ENCODE peak calls at places on chromosome 9, in five cellular contexts. B is astrocyte, U is GM23248, P is fibroblast of lung, Q is mammary epithelial cell. C is an unnamed sample.

GRCh38 chr9:123620258-123620657 is 264.3 kb downstream of the CRB2 start:
- DNase-seq in P (no peak), Q (no peak), B (no peak), U (peak), C (peak)

GRCh38 chr9:128286435-128286834 is 10.4 kb downstream of the SWI5 start:
- DNase-seq in B (peak), Q (no peak), P (peak), U (peak), C (peak)

GRCh38 chr9:133995012-133995896 is 3.1 kb upstream of the VAV2 start:
- DNase-seq in P (no peak), U (peak), Q (peak), B (peak), C (no peak)

GRCh38 chr9:13033959-13034695 is 245.4 kb downstream of the MPDZ start:
- DNase-seq in P (peak), Q (peak), B (peak), U (peak), C (peak)

GRCh38 chr9:31868830-31869229 is 515.6 kb upstream of the ACO1 start:
- DNase-seq in P (no peak), Q (no peak), B (no peak), U (no peak), C (no peak)

GRCh38 chr9:92029553-92029952 is 79.5 kb upstream of the ROR2 start:
- DNase-seq in U (peak), Q (no peak), B (no peak), P (no peak), C (no peak)

GRCh38 chr9:116020146-116020545 is 133.4 kb upstream of the PAPPA start:
- DNase-seq in B (no peak), U (no peak), Q (no peak), P (peak), C (no peak)

GRCh38 chr9:121483473-121484031 is 16.1 kb downstream of the GGTA1 start:
- DNase-seq in B (no peak), U (no peak), Q (no peak), P (no peak), C (no peak)

GRCh38 chr9:89021154-89021803 is 30.0 kb downstream of the S1PR3 start:
- DNase-seq in Q (peak), U (peak), P (peak), B (peak), C (peak)

GRCh38 chr9:128250839-128251558 is 24.8 kb downstream of the GOLGA2 start:
- DNase-seq in Q (no peak), P (no peak), U (no peak), B (no peak), C (no peak)

GRCh38 chr9:86487222-86487841 is 133.1 kb upstream of the TUT7 start:
- DNase-seq in B (peak), P (peak), Q (peak), U (peak), C (peak)

GRCh38 chr9:121331992-121332685 is 37.9 kb downstream of the STOM start:
- DNase-seq in Q (no peak), P (peak), B (no peak), U (peak), C (peak)

GRCh38 chr9:126470251-126470993 is 143.3 kb upstream of the LMX1B start:
- DNase-seq in U (peak), Q (no peak), P (no peak), B (no peak), C (no peak)

GRCh38 chr9:94623253-94623652 is 16.1 kb downstream of the FBP1 start:
- DNase-seq in B (no peak), U (peak), Q (no peak), P (no peak), C (no peak)

GRCh38 chr9:83106272-83106671 is 43.3 kb upstream of the RASEF start:
- DNase-seq in B (no peak), P (no peak), U (no peak), Q (no peak), C (no peak)

GRCh38 chr9:109455391-109455790 is 42.7 kb downstream of the PTPN3 start:
- DNase-seq in B (no peak), P (no peak), U (no peak), Q (no peak), C (no peak)

GRCh38 chr9:81028504-81028903 is 660.8 kb downstream of the TLE1 start:
- DNase-seq in U (peak), Q (peak), B (peak), P (peak), C (peak)

GRCh38 chr9:20040991-20041606 is 252.3 kb upstream of the SLC24A2 start:
- DNase-seq in U (peak), P (peak), Q (no peak), B (no peak), C (no peak)

GRCh38 chr9:133943781-133944745 is 48.1 kb downstream of the VAV2 start:
- DNase-seq in P (no peak), B (peak), Q (peak), U (no peak), C (peak)

GRCh38 chr9:92171281-92171680 is 56.1 kb upstream of the SPTLC1 start:
- DNase-seq in U (no peak), P (no peak), Q (no peak), B (no peak), C (no peak)

GRCh38 chr9:127455299-127455992 is 4.1 kb downstream of the LRSAM1 start:
- DNase-seq in B (no peak), U (peak), Q (peak), P (no peak), C (no peak)

GRCh38 chr9:3479516-3480352 is 46.1 kb downstream of the RFX3 start:
- DNase-seq in P (no peak), U (no peak), Q (no peak), B (no peak), C (no peak)

GRCh38 chr9:93629920-93630319 is 53.5 kb downstream of the PHF2 start:
- DNase-seq in Q (no peak), B (no peak), U (no peak), P (no peak), C (no peak)

GRCh38 chr9:101479337-101480045 is 43.9 kb upstream of the ALDOB start:
- DNase-seq in B (no peak), U (no peak), Q (peak), P (no peak), C (no peak)

GRCh38 chr9:134378901-134379338 is 52.7 kb downstream of the RXRA start:
- DNase-seq in P (peak), U (peak), B (peak), Q (peak), C (peak)

GRCh38 chr9:31745468-31745867 is 639.0 kb upstream of the ACO1 start:
- DNase-seq in B (no peak), U (no peak), P (no peak), Q (no peak), C (no peak)

GRCh38 chr9:93827545-93828330 is 127.4 kb downstream of the BARX1 start:
- DNase-seq in U (peak), P (peak), B (peak), Q (peak), C (peak)

GRCh38 chr9:138043061-138043410 is 165.5 kb downstream of the CACNA1B start:
- DNase-seq in B (no peak), U (no peak), P (no peak), Q (no peak), C (no peak)

GRCh38 chr9:27094640-27095039 is 14.4 kb upstream of the TEK start:
- DNase-seq in P (peak), Q (peak), B (peak), U (peak), C (peak)

GRCh38 chr9:134391319-134392231 is 65.3 kb downstream of the RXRA start:
- DNase-seq in B (no peak), Q (no peak), U (no peak), P (no peak), C (no peak)

GRCh38 chr9:135479469-135480052 is at the start of gene PPP1R26:
- DNase-seq in Q (no peak), P (no peak), U (peak), B (no peak), C (no peak)

GRCh38 chr9:125890793-125891192 is 143.6 kb downstream of the PBX3 start:
- DNase-seq in P (no peak), U (no peak), B (no peak), Q (no peak), C (no peak)

GRCh38 chr9:106697390-106697789 is 165.6 kb upstream of the ZNF462 start:
- DNase-seq in Q (peak), U (peak), B (no peak), P (no peak), C (no peak)

GRCh38 chr9:133057006-133057405 is 4.8 kb upstream of the CEL start:
- DNase-seq in P (no peak), Q (no peak), B (no peak), U (no peak), C (no peak)

GRCh38 chr9:72983056-72983455 is 30.2 kb upstream of the ALDH1A1 start:
- DNase-seq in Q (no peak), U (no peak), P (no peak), B (no peak), C (no peak)

GRCh38 chr9:35237303-35237702 is 75.5 kb downstream of the UNC13B start:
- DNase-seq in B (no peak), U (no peak), Q (no peak), P (no peak), C (no peak)

GRCh38 chr9:99016681-99017387 is 73.1 kb downstream of the COL15A1 start:
- DNase-seq in P (no peak), Q (no peak), U (no peak), B (no peak), C (no peak)

GRCh38 chr9:5949103-5949699 is 58.5 kb downstream of the MLANA start:
- DNase-seq in B (peak), P (peak), Q (peak), U (peak), C (peak)

GRCh38 chr9:124145903-124146575 is 111.7 kb upstream of the NEK6 start:
- DNase-seq in Q (no peak), U (no peak), B (no peak), P (peak), C (no peak)

GRCh38 chr9:105193560-105193959 is 50.9 kb upstream of the SLC44A1 start:
- DNase-seq in U (no peak), Q (no peak), B (no peak), P (no peak), C (no peak)

GRCh38 chr9:105188746-105189145 is 55.7 kb upstream of the SLC44A1 start:
- DNase-seq in P (no peak), B (no peak), Q (no peak), U (no peak), C (no peak)

GRCh38 chr9:105191508-105192118 is 52.8 kb upstream of the SLC44A1 start:
- DNase-seq in P (peak), U (peak), Q (no peak), B (peak), C (no peak)

DNA sequence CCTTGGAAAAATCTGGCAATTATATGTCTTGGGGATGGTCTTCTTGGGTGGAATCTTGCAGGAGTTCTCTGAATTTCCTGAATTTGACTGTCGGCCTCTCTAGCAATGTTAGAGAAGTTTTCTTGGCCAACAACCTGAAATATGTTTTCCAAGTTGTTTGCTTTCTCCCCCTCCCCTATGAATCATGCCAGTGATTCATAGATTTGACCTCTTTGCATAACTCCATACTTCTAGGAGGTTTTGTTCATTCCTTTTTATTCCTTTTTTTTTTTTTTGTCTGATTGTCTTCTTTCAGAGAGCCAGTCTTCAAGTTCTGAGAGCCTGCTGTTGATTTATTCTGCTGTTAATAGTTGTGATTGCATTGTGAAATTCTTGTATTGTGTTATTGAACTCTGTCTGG is 56.7 kb upstream of the SLC44A1 start:
- DNase-seq in P (peak), Q (peak), B (peak), U (peak), C (peak)
- H2AFZ ChIP-seq in P (no peak), Q (no peak), B (no peak), U (peak), C (no peak)

GRCh38 chr9:130680836-130681768 is 12.5 kb upstream of the EXOSC2 start:
- DNase-seq in P (peak), U (peak), Q (peak), B (peak), C (peak)
- H2AFZ ChIP-seq in P (peak), U (peak), Q (peak), B (peak), C (peak)

GRCh38 chr9:7961076-7961475 is 161.5 kb upstream of the DMAC1 start:
- DNase-seq in B (no peak), P (no peak), U (no peak), Q (no peak), C (no peak)
- H2AFZ ChIP-seq in B (no peak), P (no peak), U (no peak), Q (no peak), C (no peak)

GRCh38 chr9:136729144-136729543 is 13.6 kb downstream of the LCN10 start:
- DNase-seq in B (no peak), Q (no peak), U (peak), P (no peak), C (no peak)

GRCh38 chr9:136726631-136727191 is 14.3 kb downstream of the DIPK1B start:
- DNase-seq in P (peak), U (peak), Q (peak), B (no peak), C (peak)

GRCh38 chr9:136729926-136730325 is 12.8 kb downstream of the LCN10 start:
- DNase-seq in P (no peak), Q (no peak), U (no peak), B (no peak), C (no peak)

GRCh38 chr9:136728080-136728547 is 14.6 kb downstream of the LCN10 start:
- DNase-seq in B (peak), U (peak), P (peak), Q (peak), C (peak)

DNA sequence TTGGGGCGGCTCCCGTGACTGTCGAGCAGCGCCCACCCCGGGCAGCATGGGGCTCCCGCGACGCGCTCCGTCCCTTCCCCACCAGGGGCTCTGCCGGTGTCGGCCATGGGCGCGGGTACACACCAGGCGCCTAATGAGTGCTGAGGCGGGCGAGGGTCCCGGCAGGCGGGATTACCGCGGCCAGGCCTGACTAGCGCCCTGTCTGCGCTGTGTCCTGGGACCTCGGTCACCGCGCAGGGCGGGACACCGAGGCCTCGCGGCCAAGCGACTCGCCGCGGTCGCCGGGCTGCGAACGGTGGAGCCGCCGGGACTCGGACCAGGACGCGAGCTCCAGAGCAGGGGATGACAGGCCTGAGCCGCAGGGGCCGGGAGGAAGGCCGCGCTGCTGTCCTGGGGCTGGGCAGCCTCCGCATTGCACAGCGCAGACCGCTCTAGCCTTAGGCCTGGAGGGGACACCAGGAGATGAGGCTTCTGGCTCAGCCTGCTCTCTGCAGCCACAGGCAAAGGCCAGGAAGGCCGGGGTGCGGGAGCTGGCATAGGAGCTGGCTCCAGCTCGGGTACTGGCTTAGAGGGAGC is 14.1 kb downstream of the LCN10 start:
- DNase-seq in P (peak), U (peak), Q (peak), B (no peak), C (peak)
- H2AFZ ChIP-seq in P (peak), U (peak), Q (peak), B (peak), C (peak)